ENCODE peak calls at places on chromosomes 1 and 21, in four cellular contexts. X, E, Z and A are unnamed samples.

GRCh38 chr1:226702318-226702956 is 36.6 kb downstream of the ITPKB start:
- DNase-seq in E (no peak), X (no peak), Z (no peak), A (no peak)

GRCh38 chr21:20315044-20315443 is 683.2 kb upstream of the NCAM2 start:
- DNase-seq in Z (no peak), E (no peak), X (no peak), A (no peak)

GRCh38 chr1:9203623-9204022 is 31.0 kb upstream of the H6PD start:
- DNase-seq in X (no peak), Z (no peak), E (no peak), A (no peak)

GRCh38 chr1:239587066-239587465 is 200.7 kb downstream of the CHRM3 start:
- DNase-seq in Z (no peak), E (no peak), X (no peak), A (no peak)

GRCh38 chr1:195516036-195516435 is 1092.2 kb downstream of the KCNT2 start:
- DNase-seq in E (no peak), Z (no peak), X (no peak), A (no peak)

GRCh38 chr1:220797553-220797952 is 10.8 kb downstream of the MTARC1 start:
- DNase-seq in E (no peak), Z (no peak), X (no peak), A (no peak)

GRCh38 chr1:28374297-28374696 is 4.8 kb downstream of the PHACTR4 start:
- DNase-seq in X (no peak), Z (no peak), E (no peak), A (no peak)

GRCh38 chr1:168088511-168089325 is 48.0 kb downstream of the GPR161 start:
- DNase-seq in X (no peak), E (peak), Z (no peak), A (no peak)

GRCh38 chr1:216281757-216282156 is 141.5 kb downstream of the USH2A start:
- DNase-seq in X (no peak), E (no peak), Z (no peak), A (no peak)

GRCh38 chr1:204563324-204563723 is 47.1 kb downstream of the MDM4 start:
- DNase-seq in Z (no peak), E (no peak), X (no peak), A (no peak)

GRCh38 chr1:106817626-106818025 is 238.8 kb upstream of the PRMT6 start:
- DNase-seq in E (no peak), Z (no peak), X (peak), A (no peak)

GRCh38 chr1:28482702-28483101 is 23.1 kb upstream of the RCC1 start:
- DNase-seq in Z (no peak), X (no peak), E (no peak), A (no peak)